ENCODE peak calls at places on chromosomes 13 and 19, in six cellular contexts. O, G, X, U, Y and Z are unnamed samples.

GRCh38 chr13:80329250-80329649 is 11.7 kb downstream of the SPRY2 start:
- DNase-seq in O (no peak), G (no peak), X (no peak), U (no peak), Y (no peak), Z (no peak)

GRCh38 chr19:43643326-43643725 is 3.7 kb upstream of the CADM4 start:
- DNase-seq in O (no peak), G (no peak), X (peak; percentile 29), U (no peak), Y (no peak), Z (no peak)

GRCh38 chr19:13207237-13208130 is 57.3 kb downstream of the IER2 start:
- DNase-seq in O (no peak), G (no peak), X (no peak), U (no peak), Y (no peak), Z (no peak)

GRCh38 chr19:55464669-55465068 is at the start of gene C19orf85:
- DNase-seq in O (no peak), G (no peak), X (no peak), U (no peak), Y (no peak), Z (no peak)

GRCh38 chr13:109494955-109495354 is 291.4 kb downstream of the IRS2 start:
- DNase-seq in O (no peak), G (peak; percentile 90), X (peak; percentile 69), U (peak; percentile 81), Y (no peak), Z (peak; percentile 58)

GRCh38 chr13:44744880-44745633 is 168.9 kb upstream of the TSC22D1 start:
- DNase-seq in O (no peak), G (no peak), X (no peak), U (no peak), Y (no peak), Z (no peak)

GRCh38 chr13:83732755-83733154 is 149.5 kb downstream of the SLITRK1 start:
- DNase-seq in O (no peak), G (no peak), X (no peak), U (no peak), Y (no peak), Z (no peak)

GRCh38 chr19:1510442-1510806 is 2.4 kb downstream of the ADAMTSL5 start:
- DNase-seq in O (no peak), G (no peak), X (no peak), U (no peak), Y (no peak), Z (no peak)

GRCh38 chr13:51101636-51102218 is 9.3 kb downstream of the C13orf42 start:
- DNase-seq in O (no peak), G (no peak), X (no peak), U (no peak), Y (no peak), Z (no peak)

GRCh38 chr19:28828276-28828870 is 384.6 kb downstream of the UQCRFS1 start:
- DNase-seq in O (no peak), G (no peak), X (no peak), U (no peak), Y (no peak), Z (no peak)

GRCh38 chr19:49339364-49340068 is 4.3 kb downstream of the CD37 start:
- DNase-seq in O (no peak), G (no peak), X (peak; percentile 87), U (peak; percentile 89), Y (peak; percentile 86), Z (peak; percentile 70)

GRCh38 chr19:42254083-42254849 is 662 bp downstream of the ERF start:
- DNase-seq in O (peak; percentile 63), G (no peak), X (peak; percentile 57), U (peak; percentile 68), Y (no peak), Z (peak; percentile 74)

GRCh38 chr19:33437351-33438015 is 64.0 kb downstream of the CEBPG start:
- DNase-seq in O (no peak), G (no peak), X (no peak), U (no peak), Y (no peak), Z (no peak)

GRCh38 chr19:38360839-38361631 is 13.3 kb upstream of the PSMD8 start:
- DNase-seq in O (no peak), G (no peak), X (no peak), U (no peak), Y (no peak), Z (no peak)

GRCh38 chr19:10713317-10713716 is 4.6 kb upstream of the DNM2 start:
- DNase-seq in O (no peak), G (no peak), X (no peak), U (no peak), Y (no peak), Z (no peak)

GRCh38 chr13:105278797-105279425 is 1256.6 kb downstream of the EFNB2 start:
- DNase-seq in O (no peak), G (no peak), X (no peak), U (no peak), Y (peak; percentile 60), Z (peak; percentile 5)

GRCh38 chr13:73767191-73767741 is 366.9 kb downstream of the KLF12 start:
- DNase-seq in O (no peak), G (no peak), X (peak; percentile 74), U (peak; percentile 35), Y (peak; percentile 68), Z (peak; percentile 72)

GRCh38 chr13:46995874-46996273 is 99.0 kb upstream of the HTR2A start:
- DNase-seq in O (no peak), G (no peak), X (no peak), U (no peak), Y (no peak), Z (no peak)

GRCh38 chr13:30234763-30235162 is 72.6 kb downstream of the KATNAL1 start:
- DNase-seq in O (no peak), G (no peak), X (no peak), U (peak; percentile 41), Y (peak; percentile 32), Z (peak; percentile 9)

GRCh38 chr13:22081430-22081829 is 410.6 kb downstream of the FGF9 start:
- DNase-seq in O (no peak), G (no peak), X (no peak), U (no peak), Y (no peak), Z (no peak)

GRCh38 chr13:113661506-113661905 is 3.5 kb upstream of the ATP4B start:
- DNase-seq in O (no peak), G (no peak), X (no peak), U (no peak), Y (no peak), Z (no peak)